ENCODE peak calls at places on chromosomes 4 and X, in five cellular contexts. Y is GM23248, U is fibroblast of lung, W is hepatocyte, S is GM12878. P is an unnamed sample.

GRCh38 chr4:121182296-121182695 is 18.2 kb upstream of the TNIP3 start:
- DNase-seq in S (no peak), W (no peak), Y (peak; percentile 14), U (peak; percentile 34), P (no peak)

GRCh38 chr4:91031761-91032160 is 904.6 kb downstream of the CCSER1 start:
- DNase-seq in W (no peak), Y (no peak), S (no peak), U (no peak), P (no peak)

GRCh38 chr4:26197018-26197779 is 123.6 kb upstream of the RBPJ start:
- DNase-seq in U (peak; percentile 94), W (no peak), S (peak; percentile 89), Y (peak; percentile 96), P (no peak)

GRCh38 chr4:105909699-105910340 is 14.5 kb downstream of the NPNT start:
- DNase-seq in Y (peak; percentile 21), W (peak; percentile 71), S (no peak), U (peak; percentile 34), P (no peak)

GRCh38 chr4:75997946-75998345 is 7.2 kb upstream of the SDAD1 start:
- DNase-seq in W (no peak), U (no peak), Y (peak; percentile 9), S (no peak), P (no peak)

GRCh38 chrX:120459313-120459712 is 9.8 kb downstream of the LAMP2 start:
- DNase-seq in Y (no peak), U (no peak), S (no peak), W (no peak), P (no peak)

GRCh38 chrX:119478504-119478903 is 10.3 kb downstream of the SLC25A5 start:
- DNase-seq in U (no peak), W (no peak), S (no peak), Y (no peak), P (no peak)

GRCh38 chrX:15606064-15606590 is 5.4 kb upstream of the ACE2 start:
- DNase-seq in Y (no peak), U (no peak), S (no peak), W (peak; percentile 60), P (no peak)

GRCh38 chr4:76023381-76023780 is at the start of gene CXCL10:
- DNase-seq in Y (no peak), U (no peak), S (no peak), W (no peak), P (no peak)

GRCh38 chr4:26459054-26459755 is 31.1 kb downstream of the CCKAR start:
- DNase-seq in Y (peak; percentile 80), W (peak; percentile 74), U (peak; percentile 86), S (peak; percentile 26), P (peak; percentile 77)

GRCh38 chrX:94576367-94577004 is 902.5 kb downstream of the FAM133A start:
- DNase-seq in Y (no peak), S (no peak), U (no peak), W (no peak), P (no peak)

GRCh38 chrX:39772057-39772832 is 325.5 kb downstream of the BCOR start:
- DNase-seq in U (peak; percentile 28), Y (no peak), W (peak; percentile 75), S (no peak), P (no peak)

GRCh38 chr4:86927843-86928395 is 6.9 kb upstream of the AFF1 start:
- DNase-seq in Y (peak; percentile 98), U (peak; percentile 98), W (peak; percentile 66), S (no peak), P (no peak)

GRCh38 chrX:2261838-2262678 is 238.7 kb downstream of the DHRSX start:
- DNase-seq in W (no peak), S (no peak), Y (peak; percentile 12), U (no peak), P (no peak)

GRCh38 chrX:15055146-15055930 is 182.1 kb downstream of the MOSPD2 start:
- DNase-seq in S (no peak), W (no peak), U (no peak), Y (peak; percentile 66), P (no peak)

GRCh38 chrX:15947648-15948317 is 93.2 kb upstream of the AP1S2 start:
- DNase-seq in Y (peak; percentile 68), W (peak; percentile 27), U (peak; percentile 41), S (no peak), P (peak; percentile 81)

DNA sequence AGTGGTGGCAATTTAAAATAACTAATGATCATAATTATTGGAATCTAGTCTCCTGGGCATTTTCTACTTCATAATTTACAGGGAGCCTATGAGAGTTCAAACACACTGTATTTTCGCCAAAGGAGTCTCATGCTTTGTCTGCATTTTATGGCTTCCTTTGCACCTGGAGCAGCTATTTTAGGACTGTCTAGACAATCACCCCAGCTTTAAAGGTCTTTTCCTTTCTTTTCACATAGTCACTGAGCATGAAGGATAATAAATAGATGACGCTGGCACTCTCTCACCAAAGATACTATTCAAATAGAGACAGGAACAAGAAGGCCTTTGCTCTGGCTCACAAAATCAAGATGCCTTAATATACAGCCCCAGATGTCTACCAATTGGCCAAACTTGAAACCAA is 43.0 kb downstream of the AMELX start:
- DNase-seq in U (no peak), Y (no peak), W (no peak), S (no peak), P (no peak)
- TF ChIP-seq EZH2 in U (no peak), Y (no peak), W (no peak), S (no peak), P (no peak)

GRCh38 chrX:23782455-23782854 is 518 bp upstream of the SAT1 start:
- DNase-seq in W (no peak), S (no peak), Y (peak; percentile 66), U (no peak), P (no peak)

GRCh38 chrX:23783569-23784486 is 855 bp downstream of the SAT1 start:
- DNase-seq in Y (peak; percentile 27), W (no peak), U (peak; percentile 28), S (no peak), P (no peak)

GRCh38 chrX:23776363-23776762 is 6.6 kb upstream of the SAT1 start:
- DNase-seq in Y (no peak), S (no peak), U (no peak), W (no peak), P (no peak)

GRCh38 chrX:23782863-23783568 is at the start of gene SAT1:
- DNase-seq in Y (peak; percentile 97), U (peak; percentile 94), W (peak; percentile 100), S (peak; percentile 65), P (peak; percentile 97)

DNA sequence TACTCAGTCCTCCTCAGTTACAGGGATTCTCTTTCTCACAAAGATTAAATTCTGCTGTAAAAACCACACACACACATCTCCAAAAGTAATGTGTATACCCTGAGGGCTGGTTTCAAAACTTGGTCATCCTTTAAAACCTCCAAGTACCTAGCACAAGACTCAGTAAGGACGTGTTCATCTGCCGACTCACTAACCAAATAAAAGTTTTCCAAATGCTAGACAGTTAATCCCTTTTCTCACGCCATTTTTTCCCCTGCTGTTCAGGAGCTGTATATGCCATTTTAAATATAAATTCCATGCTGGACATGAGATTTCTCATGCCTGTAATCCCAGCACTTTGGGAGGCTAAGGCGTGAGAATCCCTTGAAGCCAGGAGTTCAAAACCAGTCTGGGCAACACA is 3.9 kb upstream of the SAT1 start:
- DNase-seq in U (peak; percentile 28), S (no peak), W (no peak), Y (peak; percentile 84), P (peak; percentile 41)
- TF ChIP-seq EZH2 in U (no peak), S (no peak), W (no peak), Y (no peak), P (no peak)

GRCh38 chr4:42151568-42152506 is 618 bp downstream of the BEND4 start:
- DNase-seq in U (no peak), W (peak; percentile 26), Y (peak; percentile 13), S (no peak), P (peak; percentile 69)
- TF ChIP-seq EZH2 in U (peak; percentile 27), W (peak; percentile 65), Y (no peak), S (no peak), P (peak; percentile 76)

GRCh38 chr4:4666693-4667642 is 125.1 kb upstream of the STX18 start:
- DNase-seq in S (no peak), W (peak; percentile 31), Y (peak; percentile 62), U (peak; percentile 29), P (no peak)
- TF ChIP-seq EZH2 in S (no peak), W (no peak), Y (no peak), U (no peak), P (no peak)

DNA sequence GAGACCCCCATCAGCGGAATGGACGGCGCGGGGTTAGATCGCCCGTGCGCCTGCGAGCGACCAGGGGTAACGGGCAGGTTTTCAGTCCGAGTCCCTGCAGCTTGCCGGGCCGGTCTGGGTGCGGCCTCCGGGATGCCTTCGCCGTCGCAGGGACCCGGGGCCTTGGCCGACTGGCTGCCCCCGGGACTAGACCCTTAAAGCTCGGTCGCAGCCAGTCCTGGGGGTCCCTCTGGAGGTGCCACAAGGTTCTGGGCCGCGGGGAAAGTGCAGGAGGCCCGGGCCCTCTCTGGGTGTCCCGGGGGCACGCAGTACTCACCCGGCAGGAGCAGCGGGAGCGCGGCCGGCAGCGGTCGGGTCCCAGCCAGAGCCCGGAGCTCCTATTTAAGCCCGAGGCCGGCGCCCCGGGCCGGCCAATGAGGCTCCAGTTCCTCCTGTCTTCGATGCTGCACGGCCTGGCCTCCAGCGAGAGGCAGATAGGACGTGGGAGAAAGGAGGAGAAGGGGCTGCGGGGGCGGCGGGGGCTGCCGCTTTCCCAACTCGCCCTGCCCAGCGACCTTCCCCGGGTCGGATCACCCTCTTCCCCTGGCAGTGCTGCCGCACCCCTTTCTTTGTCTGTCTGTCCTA is at the start of gene SPON2:
- DNase-seq in Y (peak; percentile 44), U (peak; percentile 81), S (no peak), W (peak; percentile 51), P (no peak)
- TF ChIP-seq EZH2 in Y (peak; percentile 95), U (no peak), S (no peak), W (no peak), P (peak; percentile 98)